ENCODE peak calls at places on chromosomes 4 and X, in six cellular contexts. One of them, this sample, is unnamed.

GRCh38 chr4:8235224-8235623 is 34.3 kb upstream of the HTRA3 start:
- DNase-seq in natural killer cell: no peak
- DNase-seq in GM03348: no peak
- DNase-seq in neural crest cell: no peak
- DNase-seq in AG09309: no peak
- DNase-seq in stimulated activated CD8-positive, alpha-beta memory T cell treated with anti-CD3 and anti-CD28 coated beads, Interleukin-2, amount 100 ng/mL, for 1 hour: no peak
- DNase-seq in this sample: no peak

GRCh38 chrX:17425551-17425950 is 50.6 kb downstream of the NHS start:
- DNase-seq in GM03348: no peak
- DNase-seq in AG09309: no peak
- DNase-seq in stimulated activated CD8-positive, alpha-beta memory T cell treated with anti-CD3 and anti-CD28 coated beads, Interleukin-2, amount 100 ng/mL, for 1 hour: no peak
- DNase-seq in natural killer cell: no peak
- DNase-seq in neural crest cell: no peak
- DNase-seq in this sample: no peak

GRCh38 chrX:10017866-10018265 is 50.7 kb downstream of the CLDN34 start:
- DNase-seq in GM03348: peak
- DNase-seq in neural crest cell: no peak
- DNase-seq in stimulated activated CD8-positive, alpha-beta memory T cell treated with anti-CD3 and anti-CD28 coated beads, Interleukin-2, amount 100 ng/mL, for 1 hour: no peak
- DNase-seq in AG09309: peak
- DNase-seq in natural killer cell: no peak
- DNase-seq in this sample: no peak

GRCh38 chr4:42119916-42120315 is 32.5 kb downstream of the BEND4 start:
- DNase-seq in AG09309: no peak
- DNase-seq in natural killer cell: no peak
- DNase-seq in neural crest cell: no peak
- DNase-seq in GM03348: no peak
- DNase-seq in stimulated activated CD8-positive, alpha-beta memory T cell treated with anti-CD3 and anti-CD28 coated beads, Interleukin-2, amount 100 ng/mL, for 1 hour: no peak
- DNase-seq in this sample: no peak

GRCh38 chr4:165207016-165207430 is 338 bp upstream of the KLHL2 start:
- DNase-seq in neural crest cell: no peak
- DNase-seq in stimulated activated CD8-positive, alpha-beta memory T cell treated with anti-CD3 and anti-CD28 coated beads, Interleukin-2, amount 100 ng/mL, for 1 hour: no peak
- DNase-seq in natural killer cell: no peak
- DNase-seq in GM03348: no peak
- DNase-seq in AG09309: no peak
- DNase-seq in this sample: no peak

GRCh38 chr4:139918591-139918990 is 235.4 kb downstream of the MAML3 start:
- DNase-seq in GM03348: no peak
- DNase-seq in neural crest cell: no peak
- DNase-seq in stimulated activated CD8-positive, alpha-beta memory T cell treated with anti-CD3 and anti-CD28 coated beads, Interleukin-2, amount 100 ng/mL, for 1 hour: no peak
- DNase-seq in natural killer cell: no peak
- DNase-seq in AG09309: no peak
- DNase-seq in this sample: no peak

GRCh38 chr4:147789596-147789995 is 57.7 kb downstream of the ARHGAP10 start:
- DNase-seq in natural killer cell: no peak
- DNase-seq in stimulated activated CD8-positive, alpha-beta memory T cell treated with anti-CD3 and anti-CD28 coated beads, Interleukin-2, amount 100 ng/mL, for 1 hour: no peak
- DNase-seq in neural crest cell: no peak
- DNase-seq in GM03348: peak
- DNase-seq in AG09309: no peak
- DNase-seq in this sample: no peak

GRCh38 chr4:47913858-47914218 is 545 bp downstream of the NFXL1 start:
- DNase-seq in AG09309: no peak
- DNase-seq in natural killer cell: peak
- DNase-seq in neural crest cell: peak
- DNase-seq in GM03348: no peak
- DNase-seq in stimulated activated CD8-positive, alpha-beta memory T cell treated with anti-CD3 and anti-CD28 coated beads, Interleukin-2, amount 100 ng/mL, for 1 hour: no peak
- DNase-seq in this sample: peak

GRCh38 chrX:54042609-54043010 is 1.7 kb downstream of the PHF8 start:
- DNase-seq in AG09309: peak
- DNase-seq in GM03348: peak
- DNase-seq in neural crest cell: peak
- DNase-seq in stimulated activated CD8-positive, alpha-beta memory T cell treated with anti-CD3 and anti-CD28 coated beads, Interleukin-2, amount 100 ng/mL, for 1 hour: peak
- DNase-seq in natural killer cell: peak
- DNase-seq in this sample: no peak

GRCh38 chr4:167940217-167940616 is 152.1 kb upstream of the ANXA10 start:
- DNase-seq in stimulated activated CD8-positive, alpha-beta memory T cell treated with anti-CD3 and anti-CD28 coated beads, Interleukin-2, amount 100 ng/mL, for 1 hour: no peak
- DNase-seq in AG09309: no peak
- DNase-seq in natural killer cell: no peak
- DNase-seq in neural crest cell: no peak
- DNase-seq in GM03348: no peak
- DNase-seq in this sample: no peak

GRCh38 chr4:94534401-94535312 is 82.9 kb downstream of the PDLIM5 start:
- DNase-seq in stimulated activated CD8-positive, alpha-beta memory T cell treated with anti-CD3 and anti-CD28 coated beads, Interleukin-2, amount 100 ng/mL, for 1 hour: no peak
- DNase-seq in GM03348: no peak
- DNase-seq in neural crest cell: no peak
- DNase-seq in natural killer cell: no peak
- DNase-seq in AG09309: no peak
- DNase-seq in this sample: no peak

GRCh38 chrX:18542897-18543296 is 117.5 kb downstream of the CDKL5 start:
- DNase-seq in neural crest cell: no peak
- DNase-seq in natural killer cell: no peak
- DNase-seq in AG09309: no peak
- DNase-seq in stimulated activated CD8-positive, alpha-beta memory T cell treated with anti-CD3 and anti-CD28 coated beads, Interleukin-2, amount 100 ng/mL, for 1 hour: no peak
- DNase-seq in GM03348: no peak
- DNase-seq in this sample: no peak

GRCh38 chr4:28490669-28491068 is 1630.0 kb downstream of the STIM2 start:
- DNase-seq in GM03348: no peak
- DNase-seq in natural killer cell: no peak
- DNase-seq in neural crest cell: no peak
- DNase-seq in stimulated activated CD8-positive, alpha-beta memory T cell treated with anti-CD3 and anti-CD28 coated beads, Interleukin-2, amount 100 ng/mL, for 1 hour: no peak
- DNase-seq in AG09309: no peak
- DNase-seq in this sample: no peak

GRCh38 chr4:3856604-3857204 is 90.5 kb downstream of the ADRA2C start:
- DNase-seq in stimulated activated CD8-positive, alpha-beta memory T cell treated with anti-CD3 and anti-CD28 coated beads, Interleukin-2, amount 100 ng/mL, for 1 hour: no peak
- DNase-seq in natural killer cell: no peak
- DNase-seq in GM03348: no peak
- DNase-seq in AG09309: no peak
- DNase-seq in neural crest cell: no peak
- DNase-seq in this sample: no peak

GRCh38 chr4:185512516-185512915 is 22.8 kb downstream of the PDLIM3 start:
- DNase-seq in GM03348: peak
- DNase-seq in stimulated activated CD8-positive, alpha-beta memory T cell treated with anti-CD3 and anti-CD28 coated beads, Interleukin-2, amount 100 ng/mL, for 1 hour: no peak
- DNase-seq in AG09309: peak
- DNase-seq in natural killer cell: no peak
- DNase-seq in neural crest cell: no peak
- DNase-seq in this sample: no peak

GRCh38 chrX:28794751-28795150 is 207.5 kb downstream of the IL1RAPL1 start:
- DNase-seq in natural killer cell: no peak
- DNase-seq in stimulated activated CD8-positive, alpha-beta memory T cell treated with anti-CD3 and anti-CD28 coated beads, Interleukin-2, amount 100 ng/mL, for 1 hour: no peak
- DNase-seq in neural crest cell: no peak
- DNase-seq in AG09309: no peak
- DNase-seq in GM03348: no peak
- DNase-seq in this sample: no peak

GRCh38 chr4:82988323-82988832 is 22.2 kb downstream of the LIN54 start:
- DNase-seq in neural crest cell: no peak
- DNase-seq in AG09309: peak
- DNase-seq in GM03348: peak
- DNase-seq in stimulated activated CD8-positive, alpha-beta memory T cell treated with anti-CD3 and anti-CD28 coated beads, Interleukin-2, amount 100 ng/mL, for 1 hour: no peak
- DNase-seq in natural killer cell: no peak
- DNase-seq in this sample: no peak

GRCh38 chrX:35699642-35700041 is 98.5 kb upstream of the MAGEB16 start:
- DNase-seq in stimulated activated CD8-positive, alpha-beta memory T cell treated with anti-CD3 and anti-CD28 coated beads, Interleukin-2, amount 100 ng/mL, for 1 hour: no peak
- DNase-seq in AG09309: no peak
- DNase-seq in natural killer cell: no peak
- DNase-seq in GM03348: no peak
- DNase-seq in neural crest cell: no peak
- DNase-seq in this sample: no peak

GRCh38 chr4:128907966-128908365 is 98.5 kb downstream of the JADE1 start:
- DNase-seq in neural crest cell: no peak
- DNase-seq in natural killer cell: no peak
- DNase-seq in GM03348: no peak
- DNase-seq in AG09309: no peak
- DNase-seq in stimulated activated CD8-positive, alpha-beta memory T cell treated with anti-CD3 and anti-CD28 coated beads, Interleukin-2, amount 100 ng/mL, for 1 hour: no peak
- DNase-seq in this sample: no peak

GRCh38 chr4:150367326-150367725 is 214.6 kb upstream of the MAB21L2 start:
- DNase-seq in natural killer cell: no peak
- DNase-seq in GM03348: no peak
- DNase-seq in stimulated activated CD8-positive, alpha-beta memory T cell treated with anti-CD3 and anti-CD28 coated beads, Interleukin-2, amount 100 ng/mL, for 1 hour: no peak
- DNase-seq in AG09309: no peak
- DNase-seq in neural crest cell: no peak
- DNase-seq in this sample: no peak

GRCh38 chr4:81698536-81698935 is 226.8 kb upstream of the RASGEF1B start:
- DNase-seq in GM03348: no peak
- DNase-seq in neural crest cell: no peak
- DNase-seq in natural killer cell: no peak
- DNase-seq in stimulated activated CD8-positive, alpha-beta memory T cell treated with anti-CD3 and anti-CD28 coated beads, Interleukin-2, amount 100 ng/mL, for 1 hour: no peak
- DNase-seq in AG09309: no peak
- DNase-seq in this sample: no peak

GRCh38 chr4:82797591-82798081 is 960 bp downstream of the SCD5 start:
- DNase-seq in GM03348: peak
- DNase-seq in AG09309: no peak
- DNase-seq in neural crest cell: peak
- DNase-seq in natural killer cell: peak
- DNase-seq in stimulated activated CD8-positive, alpha-beta memory T cell treated with anti-CD3 and anti-CD28 coated beads, Interleukin-2, amount 100 ng/mL, for 1 hour: no peak
- DNase-seq in this sample: no peak

GRCh38 chr4:90328558-90328957 is 201.4 kb downstream of the CCSER1 start:
- DNase-seq in GM03348: no peak
- DNase-seq in natural killer cell: no peak
- DNase-seq in neural crest cell: peak
- DNase-seq in stimulated activated CD8-positive, alpha-beta memory T cell treated with anti-CD3 and anti-CD28 coated beads, Interleukin-2, amount 100 ng/mL, for 1 hour: no peak
- DNase-seq in AG09309: no peak
- DNase-seq in this sample: no peak

GRCh38 chr4:3469386-3470243 is 6.5 kb downstream of the DOK7 start:
- DNase-seq in neural crest cell: no peak
- DNase-seq in GM03348: no peak
- DNase-seq in stimulated activated CD8-positive, alpha-beta memory T cell treated with anti-CD3 and anti-CD28 coated beads, Interleukin-2, amount 100 ng/mL, for 1 hour: no peak
- DNase-seq in AG09309: no peak
- DNase-seq in natural killer cell: no peak
- DNase-seq in this sample: no peak

This sample was measured in activated T-helper 1 cell treated with anti-CD3 and anti-CD28 coated beads, Interleukin-2, amount 50 U/mL, for 16 hours.